ENCODE peak calls at places on chromosomes 12 and 14, in five cellular contexts. F is adrenal gland, V is body of pancreas, M is EL, G is NAMALWA. K is an unnamed sample.

GRCh38 chr14:67934087-67934486 is 114.5 kb downstream of the RAD51B start:
- DNase-seq in F (peak; percentile 40), V (peak; percentile 34), M (peak; percentile 80), G (peak; percentile 59), K (peak; percentile 90)

GRCh38 chr12:78916845-78917480 is 52.4 kb downstream of the SYT1 start:
- DNase-seq in F (no peak), V (no peak), M (peak; percentile 49), G (no peak), K (peak; percentile 4)

GRCh38 chr14:99394602-99395001 is 86.1 kb downstream of the SETD3 start:
- DNase-seq in F (no peak), V (no peak), M (no peak), G (no peak), K (no peak)

GRCh38 chr14:33118653-33119052 is 180.0 kb downstream of the NPAS3 start:
- DNase-seq in F (no peak), V (no peak), M (no peak), G (no peak), K (no peak)

GRCh38 chr14:26993541-26993940 is 395.7 kb upstream of the NOVA1 start:
- DNase-seq in F (no peak), V (no peak), M (no peak), G (no peak), K (peak; percentile 11)

GRCh38 chr14:102779574-102780315 is 2.5 kb downstream of the TRAF3 start:
- DNase-seq in F (no peak), V (no peak), M (no peak), G (no peak), K (no peak)

GRCh38 chr12:112183141-112183581 is 57.8 kb downstream of the TRAFD1 start:
- DNase-seq in F (no peak), V (no peak), M (no peak), G (no peak), K (peak; percentile 70)

GRCh38 chr12:57173683-57174082 is 26.3 kb upstream of the LRP1-AS start:
- DNase-seq in F (no peak), V (no peak), M (no peak), G (no peak), K (no peak)

GRCh38 chr12:131494141-131494733 is 216.7 kb upstream of the SFSWAP start:
- DNase-seq in F (no peak), V (no peak), M (no peak), G (no peak), K (no peak)

K was measured in GM23248.